ENCODE peak calls at places on chromosomes 7 and 10, in six cellular contexts. O is HCT116, T is K562, G is GM12878, N is H1, D is HepG2. Y is an unnamed sample.

GRCh38 chr10:122267849-122268737 is 3.0 kb upstream of the BTBD16 start:
- DNase-seq in T (peak), O (peak), N (peak), D (peak), G (no peak), Y (peak)

GRCh38 chr7:108716783-108717182 is 147.1 kb downstream of the DNAJB9 start:
- DNase-seq in G (no peak), N (no peak), T (no peak), D (no peak), O (no peak), Y (no peak)

GRCh38 chr7:77867208-77867915 is 68.8 kb downstream of the PHTF2 start:
- DNase-seq in O (no peak), G (no peak), T (no peak), D (no peak), N (no peak), Y (no peak)

GRCh38 chr7:5528071-5528814 is 104.6 kb upstream of the TNRC18 start:
- DNase-seq in T (no peak), D (no peak), G (no peak), N (peak), O (no peak), Y (no peak)

GRCh38 chr7:55571534-55572377 is 546 bp downstream of the VOPP1 start:
- DNase-seq in G (no peak), T (peak), N (peak), D (peak), O (no peak), Y (peak)

GRCh38 chr7:24406818-24407226 is 122.8 kb downstream of the NPY start:
- DNase-seq in G (no peak), D (no peak), N (no peak), O (no peak), T (no peak), Y (peak)

GRCh38 chr7:131040467-131040932 is 287.2 kb upstream of the MKLN1 start:
- DNase-seq in D (peak), T (peak), G (no peak), N (peak), O (peak), Y (peak)

GRCh38 chr10:84333864-84334451 is 5.6 kb downstream of the CCSER2 start:
- DNase-seq in T (peak), N (no peak), G (no peak), O (no peak), D (no peak), Y (no peak)

GRCh38 chr7:103680161-103681144 is 234.4 kb upstream of the SLC26A5 start:
- DNase-seq in G (no peak), T (peak), D (no peak), O (no peak), N (no peak), Y (peak)

GRCh38 chr7:106116162-106116704 is 4.1 kb upstream of the SYPL1 start:
- DNase-seq in D (no peak), O (no peak), G (no peak), N (no peak), T (no peak), Y (no peak)

GRCh38 chr7:44325811-44326241 is 432 bp upstream of the CAMK2B start:
- DNase-seq in D (no peak), N (peak), T (no peak), O (no peak), G (no peak), Y (no peak)

GRCh38 chr10:113540845-113541553 is 11.9 kb upstream of the HABP2 start:
- DNase-seq in G (no peak), D (peak), O (no peak), N (no peak), T (no peak), Y (no peak)

GRCh38 chr7:17462059-17462695 is 163.7 kb downstream of the AHR start:
- DNase-seq in D (no peak), O (peak), N (no peak), G (no peak), T (no peak), Y (no peak)

GRCh38 chr7:54394877-54395276 is 147.3 kb upstream of the VSTM2A start:
- DNase-seq in N (no peak), G (no peak), T (no peak), O (no peak), D (no peak), Y (no peak)

GRCh38 chr7:28792858-28793257 is 165.3 kb downstream of the TRIL start:
- DNase-seq in N (no peak), D (no peak), G (no peak), O (no peak), T (no peak), Y (no peak)

GRCh38 chr7:20385121-20385520 is 54.4 kb downstream of the ITGB8 start:
- DNase-seq in O (no peak), G (no peak), T (no peak), D (no peak), N (no peak), Y (no peak)

GRCh38 chr7:68785036-68785435 is 813.2 kb upstream of the AUTS2 start:
- DNase-seq in N (no peak), O (no peak), G (no peak), T (no peak), D (no peak), Y (no peak)

GRCh38 chr7:132516042-132516840 is 60.0 kb downstream of the PLXNA4 start:
- DNase-seq in O (no peak), G (no peak), D (peak), T (no peak), N (no peak), Y (no peak)

GRCh38 chr10:37803269-37803668 is 54.1 kb downstream of the ZNF248 start:
- DNase-seq in T (no peak), O (no peak), N (no peak), D (no peak), G (no peak), Y (no peak)

GRCh38 chr10:99532687-99533495 is at the start of gene NKX2-3:
- DNase-seq in T (peak), O (no peak), D (no peak), G (no peak), N (peak), Y (peak)

GRCh38 chr7:156148995-156149394 is 336.7 kb upstream of the SHH start:
- DNase-seq in D (no peak), N (no peak), G (no peak), T (no peak), O (no peak), Y (no peak)

GRCh38 chr7:75966209-75966961 is 28.0 kb downstream of the TMEM120A start:
- DNase-seq in O (no peak), G (no peak), T (no peak), N (no peak), D (no peak), Y (no peak)

GRCh38 chr7:131656980-131657725 is 100.7 kb upstream of the PODXL start:
- DNase-seq in G (no peak), N (no peak), D (no peak), T (no peak), O (no peak), Y (no peak)

GRCh38 chr10:46537309-46537708 is 19.1 kb downstream of the GPRIN2 start:
- DNase-seq in T (no peak), N (no peak), O (no peak), D (no peak), G (no peak), Y (peak)

DNA sequence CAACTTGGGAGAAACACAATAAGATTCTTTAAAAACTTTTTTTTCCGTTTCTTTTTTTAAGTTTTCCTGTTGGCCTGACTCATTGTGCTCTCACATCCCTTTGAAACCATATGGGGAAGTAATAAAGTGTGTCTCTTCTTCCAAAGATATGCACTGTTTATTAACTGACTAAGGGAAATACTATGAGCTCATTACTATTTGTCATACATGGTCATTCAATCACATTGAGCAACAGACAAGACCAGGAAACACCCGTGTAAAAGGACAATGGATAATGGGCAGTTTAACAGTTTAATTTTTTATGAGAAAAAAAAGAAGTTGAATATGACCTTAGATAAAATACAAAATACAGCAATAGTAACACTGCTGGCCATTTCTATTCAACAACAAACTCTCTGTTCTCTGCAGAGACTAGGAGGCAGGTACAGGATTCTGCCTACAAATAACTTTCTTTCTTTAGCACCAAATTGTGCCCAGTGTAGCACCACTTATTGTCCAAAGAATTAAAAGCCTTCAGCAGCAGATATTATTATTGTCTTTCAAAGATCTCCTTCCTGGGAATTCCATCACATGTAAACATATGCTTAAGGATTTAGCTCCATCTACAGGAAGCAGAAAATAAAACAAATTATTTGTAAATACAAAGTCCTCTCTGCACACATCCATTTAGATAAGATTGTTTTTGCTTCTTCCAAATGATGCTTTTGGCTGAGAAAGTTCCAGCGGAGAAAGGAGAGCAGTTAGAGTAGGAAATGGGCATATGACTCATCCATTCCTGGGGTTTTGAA is 55.0 kb upstream of the AKR1E2 start:
- DNase-seq in G (no peak), T (peak), O (peak), N (no peak), D (peak), Y (no peak)
- TF ChIP-seq ATF3 in G (no peak), T (no peak), O (peak), N (no peak), D (no peak), Y (no peak)

GRCh38 chr10:94626476-94626875 is 57.1 kb upstream of the CYP2C18 start:
- DNase-seq in T (no peak), G (no peak), O (no peak), N (no peak), D (no peak), Y (no peak)
- TF ChIP-seq ATF3 in T (no peak), G (no peak), O (no peak), N (no peak), D (no peak), Y (no peak)

DNA sequence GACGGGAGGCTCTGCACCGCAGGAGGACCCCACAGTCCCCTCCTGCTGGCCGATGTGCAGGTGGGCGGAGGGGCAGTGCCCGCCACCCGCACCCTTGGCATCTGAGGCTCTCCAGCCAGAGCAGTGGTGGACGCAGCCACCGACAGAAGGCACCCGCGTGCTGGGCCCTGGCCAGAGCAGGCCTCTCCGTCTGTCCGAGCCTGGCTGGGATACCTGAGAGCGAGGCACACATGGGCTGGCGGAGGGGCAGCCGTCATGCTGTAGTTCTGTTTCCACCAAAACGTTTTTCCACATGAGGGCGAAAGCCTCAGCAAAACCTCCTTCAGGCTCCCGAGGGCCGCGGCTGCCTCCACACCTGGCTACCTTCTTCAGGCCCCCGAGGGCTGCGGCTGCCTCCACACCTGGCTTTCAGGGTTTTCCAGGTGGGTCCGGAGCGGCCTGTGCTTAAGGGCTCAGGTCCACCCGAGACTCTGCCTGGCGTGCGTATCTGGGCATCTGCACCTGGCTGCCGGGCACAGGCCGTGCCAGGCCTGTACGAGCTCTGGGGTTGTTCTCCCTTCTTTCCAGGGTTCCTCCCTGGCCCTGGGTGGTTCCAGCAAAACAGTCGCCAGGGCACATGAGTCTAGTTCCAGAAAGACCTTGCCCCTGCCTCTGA is 115.5 kb downstream of the INPP5A start:
- DNase-seq in O (no peak), G (no peak), N (no peak), D (no peak), T (no peak), Y (peak)
- TF ChIP-seq ATF3 in O (no peak), G (no peak), N (no peak), D (no peak), T (no peak), Y (no peak)

GRCh38 chr10:71604324-71605018 is 115.1 kb downstream of the C10orf105 start:
- DNase-seq in T (no peak), D (no peak), O (no peak), G (no peak), N (no peak), Y (no peak)
- TF ChIP-seq ATF3 in T (no peak), D (no peak), O (no peak), G (no peak), N (no peak), Y (no peak)

GRCh38 chr10:127881262-127881661 is 11.5 kb downstream of the CLRN3 start:
- DNase-seq in T (no peak), N (peak), D (peak), O (no peak), G (no peak), Y (no peak)
- TF ChIP-seq ATF3 in T (no peak), N (no peak), D (no peak), O (no peak), G (no peak), Y (no peak)

GRCh38 chr10:92822060-92822634 is 26.2 kb upstream of the EXOC6 start:
- DNase-seq in G (no peak), D (peak), T (peak), O (no peak), N (peak), Y (no peak)
- TF ChIP-seq ATF3 in G (no peak), D (no peak), T (peak), O (no peak), N (no peak), Y (no peak)

DNA sequence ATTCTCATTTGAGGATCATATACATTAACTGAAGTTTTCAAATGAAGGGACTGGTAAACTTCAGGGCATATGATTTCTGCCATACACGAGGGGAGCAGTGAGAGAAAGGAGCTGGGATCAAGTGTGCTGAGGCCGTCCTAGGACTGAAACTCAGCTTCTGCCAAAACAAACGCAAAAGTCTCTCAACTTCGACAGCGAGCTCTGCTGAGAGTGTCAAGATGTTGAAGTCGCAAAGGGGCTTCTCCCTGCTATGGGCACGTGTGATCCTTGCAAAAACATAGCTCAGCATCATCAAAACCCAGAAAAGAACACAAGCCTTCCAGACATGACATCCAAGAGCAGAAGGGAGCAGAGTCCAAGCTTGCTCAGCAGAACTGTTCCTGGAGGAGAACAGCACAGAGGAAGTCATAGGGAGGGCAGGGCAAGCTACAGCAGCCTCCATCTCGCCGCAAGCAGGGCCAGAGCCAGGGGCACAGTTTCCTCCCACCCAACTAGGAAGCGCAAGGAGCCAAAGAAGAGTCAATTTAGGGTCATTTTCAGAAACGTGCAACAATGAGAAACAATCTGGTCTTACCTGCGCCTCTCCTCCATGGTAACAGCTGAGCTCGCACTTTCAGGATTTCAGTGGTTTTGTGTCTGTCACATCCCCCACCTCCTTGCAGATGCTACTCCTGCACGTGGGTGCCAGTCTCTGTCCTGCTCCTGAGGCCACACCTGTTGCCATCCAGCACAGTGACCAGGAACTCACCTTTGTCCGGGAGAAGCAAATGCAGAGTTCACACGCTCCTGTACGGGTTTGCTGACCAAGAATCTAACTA is 113.9 kb downstream of the DIP2C start:
- DNase-seq in T (no peak), N (no peak), D (no peak), G (no peak), O (no peak), Y (no peak)
- TF ChIP-seq ATF3 in T (no peak), N (no peak), D (no peak), G (no peak), O (no peak), Y (no peak)

DNA sequence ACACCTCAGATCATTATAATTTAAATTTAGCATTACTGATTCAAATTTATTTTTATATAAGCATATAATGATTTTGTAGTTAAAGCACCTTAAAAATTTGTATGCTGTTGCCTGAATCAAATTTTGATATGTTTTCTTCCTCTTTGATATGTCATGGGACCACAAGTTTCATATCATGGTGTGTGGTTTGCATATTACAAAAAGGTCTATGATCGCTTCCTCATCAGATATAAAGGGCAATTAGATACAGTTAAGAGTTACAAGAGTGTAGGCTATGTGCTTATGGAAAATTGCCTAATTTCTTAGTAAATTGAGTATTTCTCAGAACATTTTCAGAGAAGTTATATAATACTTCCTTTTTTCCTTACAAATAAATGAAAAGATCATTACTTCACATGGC is 22.2 kb downstream of the MRC1 start:
- DNase-seq in O (no peak), G (no peak), D (no peak), N (no peak), T (no peak), Y (no peak)
- TF ChIP-seq ATF3 in O (no peak), G (no peak), D (no peak), N (no peak), T (no peak), Y (no peak)

GRCh38 chr7:138024765-138025164 is 22.9 kb upstream of the CREB3L2 start:
- DNase-seq in O (no peak), G (no peak), D (no peak), N (no peak), T (no peak), Y (no peak)

GRCh38 chr7:138024334-138024691 is 22.4 kb upstream of the CREB3L2 start:
- DNase-seq in T (no peak), N (no peak), G (no peak), O (no peak), D (no peak), Y (no peak)

GRCh38 chr7:138025215-138026186 is 23.6 kb upstream of the CREB3L2 start:
- DNase-seq in G (no peak), D (no peak), O (no peak), N (no peak), T (no peak), Y (no peak)

GRCh38 chr7:138021889-138022288 is 20.0 kb upstream of the CREB3L2 start:
- DNase-seq in N (no peak), O (no peak), G (no peak), D (no peak), T (no peak), Y (no peak)

GRCh38 chr7:138023618-138024333 is 21.9 kb upstream of the CREB3L2 start:
- DNase-seq in T (no peak), D (no peak), G (peak), O (no peak), N (no peak), Y (no peak)
- TF ChIP-seq ATF3 in T (no peak), D (no peak), G (no peak), O (no peak), N (no peak), Y (no peak)

GRCh38 chr10:120156614-120157274 is 264.2 kb downstream of the SEC23IP start:
- DNase-seq in O (no peak), G (peak), D (no peak), T (no peak), N (no peak), Y (no peak)

GRCh38 chr10:120162471-120162870 is 269.9 kb downstream of the SEC23IP start:
- DNase-seq in O (no peak), G (no peak), N (no peak), T (no peak), D (no peak), Y (no peak)

DNA sequence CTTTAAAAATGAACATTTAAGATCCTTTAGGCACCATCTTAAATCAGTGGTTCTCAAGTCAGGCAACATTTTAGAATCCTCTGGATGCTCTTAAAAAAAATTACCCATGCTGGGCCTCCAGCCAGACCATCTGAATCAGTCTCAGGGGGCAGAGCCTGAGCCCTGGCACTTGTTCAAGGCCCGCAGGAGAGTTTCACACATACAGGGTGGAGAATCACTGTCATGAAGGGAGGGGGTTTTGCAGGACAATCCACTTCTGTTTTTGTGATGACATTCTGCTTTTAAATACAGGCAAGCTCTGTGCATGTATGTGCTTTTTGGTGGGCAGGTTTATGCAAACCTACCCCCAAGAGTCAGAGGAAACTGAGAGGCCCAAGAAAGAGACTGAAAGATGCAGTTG is 268.6 kb downstream of the SEC23IP start:
- DNase-seq in G (peak), O (no peak), N (no peak), D (no peak), T (no peak), Y (no peak)
- TF ChIP-seq ATF3 in G (no peak), O (no peak), N (no peak), D (no peak), T (no peak), Y (no peak)

Y was measured in WTC11.